ENCODE peak calls at places on chromosomes 3 and 15, in four cellular contexts. O is sigmoid colon, C is WERI-Rb-1, D is GM12865. I is an unnamed sample.

GRCh38 chr3:121545049-121545563 is 682 bp downstream of the POLQ start:
- DNase-seq in O (no peak), C (no peak), D (no peak), I (no peak)

GRCh38 chr3:167728631-167729335 is 5.9 kb downstream of the PDCD10 start:
- DNase-seq in O (no peak), C (no peak), D (no peak), I (no peak)

GRCh38 chr3:117549716-117550115 is 840.1 kb downstream of the TUSC7 start:
- DNase-seq in O (no peak), C (no peak), D (no peak), I (no peak)

GRCh38 chr3:23129817-23130216 is 73.3 kb upstream of the UBE2E2 start:
- DNase-seq in O (no peak), C (no peak), D (peak; percentile 25), I (no peak)

GRCh38 chr3:35864871-35865270 is 225.5 kb downstream of the ARPP21 start:
- DNase-seq in O (no peak), C (no peak), D (no peak), I (no peak)

GRCh38 chr3:134594236-134594825 is 56.5 kb downstream of the KY start:
- DNase-seq in O (no peak), C (no peak), D (no peak), I (peak; percentile 62)

GRCh38 chr15:83285979-83286553 is 1.6 kb upstream of the BNC1 start:
- DNase-seq in O (no peak), C (no peak), D (no peak), I (no peak)

GRCh38 chr3:183912895-183913579 is 28.4 kb upstream of the PARL start:
- DNase-seq in O (no peak), C (no peak), D (no peak), I (no peak)

GRCh38 chr3:65048151-65048550 is 360.4 kb upstream of the ADAMTS9 start:
- DNase-seq in O (no peak), C (no peak), D (no peak), I (no peak)

GRCh38 chr3:85007195-85008094 is 48.7 kb downstream of the CADM2 start:
- DNase-seq in O (no peak), C (no peak), D (no peak), I (no peak)

DNA sequence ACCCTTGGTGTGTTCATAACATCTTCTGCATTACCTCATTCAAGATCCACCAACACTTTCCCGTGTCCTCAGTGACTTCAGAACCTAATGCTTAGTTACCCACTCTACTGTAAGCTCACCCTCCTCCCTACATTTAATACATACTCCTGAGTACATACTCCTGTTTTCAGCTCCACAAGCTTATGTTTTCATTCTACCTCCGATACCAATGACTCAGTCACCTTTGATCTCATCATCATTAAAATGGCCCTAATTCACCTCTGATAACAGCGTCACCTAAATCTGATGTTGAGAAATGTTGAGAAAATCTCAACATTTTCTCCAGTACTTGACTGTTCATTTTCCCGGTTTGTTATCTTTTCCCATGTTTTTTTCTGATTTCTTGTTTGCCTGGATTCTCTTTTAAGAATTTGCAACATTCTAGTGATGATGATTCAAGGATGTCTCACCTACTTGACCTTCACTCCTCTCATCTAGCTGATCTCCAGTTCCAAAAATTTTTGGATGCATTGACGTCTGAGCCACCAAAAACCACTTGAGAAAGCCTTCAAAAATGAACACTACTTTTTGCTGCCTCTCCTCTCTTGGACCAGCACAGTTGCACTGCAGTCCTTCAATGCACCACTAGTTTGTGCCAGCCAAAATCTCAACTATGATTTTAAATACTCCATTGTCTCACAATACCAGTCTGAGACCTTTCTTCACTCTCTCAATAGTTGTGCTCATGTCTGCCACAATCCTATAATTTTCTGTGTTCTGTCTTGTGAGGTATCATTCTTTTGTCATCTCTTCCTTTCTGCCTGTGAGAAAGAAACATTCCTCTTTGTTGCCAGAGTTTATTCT is 220.7 kb upstream of the SEMA6D start:
- DNase-seq in O (no peak), C (no peak), D (no peak), I (no peak)
- TF ChIP-seq CTCF in O (no peak), C (no peak), D (no peak), I (peak; percentile 40)

GRCh38 chr3:180594631-180595348 is 7.2 kb upstream of the TTC14 start:
- DNase-seq in O (no peak), C (no peak), D (peak; percentile 50), I (no peak)
- TF ChIP-seq CTCF in O (no peak), C (peak; percentile 41), D (peak; percentile 43), I (peak; percentile 17)

DNA sequence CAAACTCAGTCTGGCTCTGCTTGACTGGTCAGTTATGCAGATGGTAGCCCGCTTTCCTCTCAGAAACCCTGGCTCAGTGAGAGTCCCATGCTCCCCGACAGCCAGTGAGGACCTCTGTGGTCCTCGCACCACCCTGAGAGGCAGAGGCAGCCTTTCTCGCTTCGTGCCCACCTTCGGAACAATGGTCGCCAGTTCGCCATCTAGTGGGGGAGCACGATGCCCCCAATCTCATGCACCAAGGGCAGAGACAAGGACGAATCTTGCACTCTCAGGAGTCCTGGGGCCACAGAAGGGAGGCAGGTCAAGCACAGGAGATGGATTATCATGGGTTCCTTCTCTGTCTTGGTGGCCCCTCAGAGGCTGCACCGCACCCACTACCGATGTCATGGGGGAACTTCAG is 75.2 kb downstream of the RHCG start:
- DNase-seq in O (no peak), C (no peak), D (no peak), I (no peak)
- TF ChIP-seq CTCF in O (no peak), C (peak; percentile 23), D (no peak), I (no peak)

DNA sequence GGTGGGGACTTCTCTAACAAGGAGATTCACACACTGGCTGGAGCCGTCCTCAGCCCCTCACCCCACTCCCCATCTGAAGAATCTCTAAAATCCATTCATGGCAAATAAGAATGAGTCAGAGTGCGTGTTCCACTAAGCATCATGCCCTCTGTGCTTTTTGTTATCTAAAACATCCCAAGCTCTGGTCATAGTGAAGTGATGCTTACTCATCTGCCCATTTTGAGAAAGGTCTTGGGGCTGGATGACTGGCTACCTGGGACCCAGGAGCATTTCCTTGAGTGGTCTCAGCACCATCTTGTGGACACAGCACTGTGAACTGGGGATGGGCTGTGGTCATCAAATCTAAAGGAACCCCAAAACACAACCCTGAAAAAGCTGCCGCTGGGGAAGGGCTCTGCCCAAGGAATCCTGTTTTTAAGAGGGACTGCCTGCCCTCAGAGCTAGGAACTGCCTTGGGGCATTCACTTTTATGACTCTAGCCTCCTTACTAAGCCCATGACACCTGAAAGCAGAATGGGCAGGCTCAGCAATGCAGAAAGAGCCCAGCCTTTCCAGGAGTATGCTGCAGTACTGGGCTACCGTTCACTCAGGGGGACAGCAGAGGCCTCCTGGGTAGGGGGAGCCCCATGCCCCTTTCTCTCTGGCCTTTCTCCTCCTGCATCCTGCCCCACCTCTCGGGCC is 53.5 kb downstream of the ZBTB38 start:
- DNase-seq in O (no peak), C (no peak), D (no peak), I (no peak)
- TF ChIP-seq CTCF in O (no peak), C (no peak), D (no peak), I (no peak)

GRCh38 chr3:46908294-46908985 is 30.9 kb downstream of the PTH1R start:
- DNase-seq in O (peak; percentile 57), C (no peak), D (no peak), I (no peak)
- TF ChIP-seq CTCF in O (no peak), C (no peak), D (peak; percentile 5), I (no peak)

GRCh38 chr3:60431599-60431958 is 819.7 kb downstream of the FHIT start:
- DNase-seq in O (no peak), C (peak; percentile 17), D (peak; percentile 1), I (no peak)
- TF ChIP-seq CTCF in O (no peak), C (peak; percentile 43), D (no peak), I (no peak)

DNA sequence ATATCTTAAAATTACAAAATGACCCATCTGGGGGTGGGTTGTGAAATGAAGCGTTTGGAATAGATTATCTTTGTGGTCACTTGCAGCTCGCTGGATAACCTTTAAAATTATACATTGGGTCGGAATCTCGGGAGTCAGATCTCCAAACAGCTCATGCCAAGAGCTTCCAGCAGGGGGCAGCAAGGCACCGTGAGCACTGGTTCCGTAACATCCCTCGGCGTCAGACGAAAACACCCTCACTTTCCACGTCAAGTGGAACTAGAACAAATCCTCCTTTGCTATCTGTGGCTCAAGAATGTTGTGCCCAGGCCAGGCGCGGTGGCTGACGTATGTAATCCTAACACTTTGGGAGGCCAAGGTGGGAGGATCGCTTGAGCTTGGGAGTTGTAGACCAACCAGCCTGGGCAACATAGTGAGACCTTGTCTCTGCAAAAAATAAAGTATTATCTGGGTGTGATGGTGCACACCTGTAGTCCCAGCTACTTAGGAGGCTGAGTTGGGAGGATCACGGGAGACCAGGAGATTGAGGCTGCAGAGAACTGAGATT is 31.1 kb downstream of the UMPS start:
- DNase-seq in O (peak; percentile 96), C (peak; percentile 75), D (peak; percentile 85), I (peak; percentile 85)
- TF ChIP-seq CTCF in O (peak; percentile 96), C (peak; percentile 89), D (peak; percentile 95), I (peak; percentile 97)

I was measured in glutamatergic neuron.